ENCODE peak calls at places on chromosome 15, in four cellular contexts. A is activated naive CD8-positive, alpha-beta T cell treated with anti-CD3 and anti-CD28 coated beads, Interleukin-2, amount 50 U/mL, for 24 hours; C is activated effector memory CD4-positive, alpha-beta T cell treated with anti-CD3 and anti-CD28 coated beads, Interleukin-2, amount 50 U/mL, for 16 hours; S is hypothalamus. O is an unnamed sample.

GRCh38 chr15:76181705-76182107 is 121.9 kb downstream of the TMEM266 start:
- DNase-seq in A (peak), C (peak), S (no peak), O (no peak)

GRCh38 chr15:68635142-68635541 is 56.3 kb downstream of the CORO2B start:
- DNase-seq in A (no peak), C (no peak), S (peak), O (peak)

GRCh38 chr15:77632760-77633133 is at the start of gene LINGO1:
- DNase-seq in A (no peak), C (no peak), S (no peak), O (peak)

GRCh38 chr15:69854521-69855171 is 243.1 kb downstream of the TLE3 start:
- DNase-seq in A (no peak), C (no peak), S (no peak), O (no peak)

GRCh38 chr15:65421360-65422215 is 1.2 kb downstream of the IGDCC4 start:
- DNase-seq in A (peak), C (no peak), S (peak), O (peak)

GRCh38 chr15:40829155-40829554 is 647 bp upstream of the PPP1R14D start:
- DNase-seq in A (no peak), C (no peak), S (no peak), O (no peak)

GRCh38 chr15:74519311-74519710 is 21.7 kb upstream of the ARID3B start:
- DNase-seq in A (no peak), C (no peak), S (no peak), O (no peak)

GRCh38 chr15:33279613-33280205 is 31.1 kb upstream of the RYR3 start:
- DNase-seq in A (no peak), C (no peak), S (no peak), O (no peak)

GRCh38 chr15:35674873-35675781 is 129.2 kb upstream of the DPH6 start:
- DNase-seq in A (no peak), C (no peak), S (no peak), O (no peak)

GRCh38 chr15:47411733-47412530 is 305.4 kb upstream of the SEMA6D start:
- DNase-seq in A (no peak), C (no peak), S (no peak), O (no peak)

O was measured in nucleus accumbens.